ENCODE peak calls at places on chromosomes 12 and 14, in five cellular contexts. T is psoas muscle, Z is WTC11, H is GM13977, Y is HFFc6. E is an unnamed sample.
A peak's percentile ranks its signal among the peaks of the same experiment; 100 is the strongest.

GRCh38 chr14:42316746-42317145 is 710.1 kb downstream of the LRFN5 start:
- DNase-seq in T (no peak), Z (no peak), H (no peak), Y (no peak), E (no peak)

GRCh38 chr14:64695071-64695470 is 9.2 kb upstream of the PLEKHG3 start:
- DNase-seq in T (no peak), Z (no peak), H (no peak), Y (no peak), E (no peak)

GRCh38 chr12:100554608-100555077 is 18.8 kb upstream of the GAS2L3 start:
- DNase-seq in T (no peak), Z (no peak), H (peak; percentile 32), Y (peak; percentile 90), E (peak; percentile 31)

GRCh38 chr12:7369274-7369729 is 65.4 kb downstream of the ACSM4 start:
- DNase-seq in T (peak; percentile 67), Z (no peak), H (no peak), Y (peak; percentile 84), E (no peak)

GRCh38 chr12:104011265-104011664 is 38.7 kb downstream of the GLT8D2 start:
- DNase-seq in T (no peak), Z (no peak), H (no peak), Y (peak; percentile 85), E (no peak)

GRCh38 chr14:64159588-64159987 is 134.6 kb downstream of the ESR2 start:
- DNase-seq in T (no peak), Z (no peak), H (no peak), Y (no peak), E (no peak)

GRCh38 chr12:44930972-44931600 is 55.0 kb upstream of the NELL2 start:
- DNase-seq in T (no peak), Z (no peak), H (peak; percentile 31), Y (peak; percentile 82), E (peak; percentile 17)

GRCh38 chr14:69005432-69006148 is 26.5 kb upstream of the ACTN1 start:
- DNase-seq in T (peak; percentile 59), Z (no peak), H (no peak), Y (peak; percentile 81), E (no peak)

GRCh38 chr12:132605055-132605441 is 5.3 kb downstream of the LRCOL1 start:
- DNase-seq in T (peak; percentile 21), Z (no peak), H (no peak), Y (no peak), E (no peak)

GRCh38 chr12:132642846-132643835 is 24.6 kb downstream of the P2RX2 start:
- DNase-seq in T (no peak), Z (no peak), H (no peak), Y (no peak), E (no peak)

GRCh38 chr14:63896278-63896720 is 43.5 kb downstream of the SYNE2 start:
- DNase-seq in T (no peak), Z (no peak), H (no peak), Y (peak; percentile 20), E (no peak)

GRCh38 chr14:39946796-39947195 is 514.6 kb upstream of the FBXO33 start:
- DNase-seq in T (no peak), Z (no peak), H (no peak), Y (no peak), E (no peak)

GRCh38 chr14:33834101-33834955 is 116.5 kb downstream of the EGLN3 start:
- DNase-seq in T (no peak), Z (no peak), H (no peak), Y (no peak), E (no peak)

GRCh38 chr12:117166107-117166506 is 24.2 kb downstream of the FBXO21 start:
- DNase-seq in T (no peak), Z (no peak), H (no peak), Y (no peak), E (no peak)

GRCh38 chr12:110577717-110578521 is 5.2 kb downstream of the PPTC7 start:
- DNase-seq in T (no peak), Z (no peak), H (peak; percentile 54), Y (peak; percentile 86), E (peak; percentile 62)

GRCh38 chr14:89651805-89652204 is 234.8 kb upstream of the FOXN3 start:
- DNase-seq in T (no peak), Z (no peak), H (no peak), Y (no peak), E (no peak)

GRCh38 chr12:109987615-109988014 is 8.6 kb downstream of the GIT2 start:
- DNase-seq in T (no peak), Z (no peak), H (peak; percentile 42), Y (peak; percentile 94), E (no peak)

GRCh38 chr14:70086685-70087379 is 101.9 kb downstream of the SLC8A3 start:
- DNase-seq in T (no peak), Z (peak; percentile 30), H (peak; percentile 35), Y (peak; percentile 7), E (peak; percentile 30)

GRCh38 chr12:10189653-10190052 is 10.8 kb downstream of the TMEM52B start:
- DNase-seq in T (peak; percentile 54), Z (no peak), H (no peak), Y (peak; percentile 44), E (no peak)

GRCh38 chr12:539540-540310 is 80.0 kb downstream of the B4GALNT3 start:
- DNase-seq in T (no peak), Z (no peak), H (no peak), Y (no peak), E (no peak)

GRCh38 chr12:76790564-76791552 is 26.9 kb downstream of the ZDHHC17 start:
- DNase-seq in T (no peak), Z (no peak), H (peak; percentile 39), Y (peak; percentile 15), E (peak; percentile 15)

GRCh38 chr12:49936895-49937294 is 13.6 kb upstream of the AQP2 start:
- DNase-seq in T (no peak), Z (no peak), H (no peak), Y (no peak), E (no peak)

GRCh38 chr14:46661728-46662127 is 10.1 kb upstream of the RPL10L start:
- DNase-seq in T (no peak), Z (peak; percentile 23), H (no peak), Y (no peak), E (no peak)

GRCh38 chr12:15858348-15858747 is 23.8 kb upstream of the STRAP start:
- DNase-seq in T (no peak), Z (no peak), H (no peak), Y (no peak), E (no peak)

GRCh38 chr12:25552681-25553080 is 402 bp downstream of the LMNTD1 start:
- DNase-seq in T (no peak), Z (no peak), H (no peak), Y (peak; percentile 81), E (no peak)

GRCh38 chr14:96663491-96664067 is 133.6 kb upstream of the VRK1 start:
- DNase-seq in T (no peak), Z (no peak), H (no peak), Y (no peak), E (no peak)

GRCh38 chr14:96670391-96670790 is 126.8 kb upstream of the VRK1 start:
- DNase-seq in T (no peak), Z (no peak), H (no peak), Y (no peak), E (no peak)

GRCh38 chr14:96662116-96662901 is 134.9 kb upstream of the VRK1 start:
- DNase-seq in T (no peak), Z (no peak), H (no peak), Y (no peak), E (no peak)

GRCh38 chr14:96663076-96663475 is 134.1 kb upstream of the VRK1 start:
- DNase-seq in T (no peak), Z (no peak), H (no peak), Y (no peak), E (no peak)

DNA sequence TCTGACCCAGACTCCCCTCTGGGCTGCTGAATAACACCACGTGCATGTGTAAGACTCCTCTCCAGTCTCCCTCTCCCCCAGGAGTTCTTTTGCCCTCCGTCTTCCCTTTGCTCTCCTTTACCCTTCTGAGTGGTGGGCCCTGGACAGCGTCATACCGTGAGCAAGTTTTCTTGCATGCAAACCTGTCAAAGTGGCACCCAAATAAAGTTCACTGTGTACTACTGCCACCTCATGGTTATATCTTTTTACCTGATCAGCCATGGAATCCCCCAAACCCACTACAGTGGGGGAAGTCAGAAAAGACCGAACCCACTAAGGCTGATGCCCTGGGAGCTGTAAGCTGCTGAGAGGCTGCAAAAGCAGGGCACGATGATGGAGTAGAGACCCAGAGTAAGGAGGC is 131.1 kb upstream of the VRK1 start:
- DNase-seq in T (no peak), Z (no peak), H (no peak), Y (no peak), E (no peak)
- TF ChIP-seq CTCF in T (no peak), Z (no peak), H (no peak), Y (no peak), E (no peak)

GRCh38 chr12:1796515-1797010 is 23.8 kb upstream of the LRTM2 start:
- DNase-seq in T (peak; percentile 73), Z (no peak), H (peak; percentile 61), Y (no peak), E (peak; percentile 62)

GRCh38 chr12:1798734-1799067 is 21.7 kb upstream of the LRTM2 start:
- DNase-seq in T (peak; percentile 37), Z (no peak), H (peak; percentile 10), Y (no peak), E (peak; percentile 4)

GRCh38 chr12:1797991-1798733 is 22.2 kb upstream of the LRTM2 start:
- DNase-seq in T (peak; percentile 56), Z (no peak), H (peak; percentile 9), Y (no peak), E (peak; percentile 3)

GRCh38 chr12:1795785-1796514 is 24.4 kb upstream of the LRTM2 start:
- DNase-seq in T (peak; percentile 97), Z (peak; percentile 86), H (peak; percentile 97), Y (peak; percentile 84), E (peak; percentile 97)

GRCh38 chr12:1797011-1797901 is 23.1 kb upstream of the LRTM2 start:
- DNase-seq in T (peak; percentile 79), Z (peak; percentile 41), H (peak; percentile 58), Y (no peak), E (peak; percentile 68)
- TF ChIP-seq CTCF in T (no peak), Z (no peak), H (peak; percentile 7), Y (no peak), E (no peak)

GRCh38 chr12:108884116-108885012 is 4.5 kb downstream of the DAO start:
- DNase-seq in T (peak; percentile 66), Z (peak; percentile 80), H (peak; percentile 74), Y (peak; percentile 15), E (peak; percentile 63)
- TF ChIP-seq CTCF in T (peak; percentile 44), Z (peak; percentile 60), H (peak; percentile 71), Y (peak; percentile 76), E (peak; percentile 52)

DNA sequence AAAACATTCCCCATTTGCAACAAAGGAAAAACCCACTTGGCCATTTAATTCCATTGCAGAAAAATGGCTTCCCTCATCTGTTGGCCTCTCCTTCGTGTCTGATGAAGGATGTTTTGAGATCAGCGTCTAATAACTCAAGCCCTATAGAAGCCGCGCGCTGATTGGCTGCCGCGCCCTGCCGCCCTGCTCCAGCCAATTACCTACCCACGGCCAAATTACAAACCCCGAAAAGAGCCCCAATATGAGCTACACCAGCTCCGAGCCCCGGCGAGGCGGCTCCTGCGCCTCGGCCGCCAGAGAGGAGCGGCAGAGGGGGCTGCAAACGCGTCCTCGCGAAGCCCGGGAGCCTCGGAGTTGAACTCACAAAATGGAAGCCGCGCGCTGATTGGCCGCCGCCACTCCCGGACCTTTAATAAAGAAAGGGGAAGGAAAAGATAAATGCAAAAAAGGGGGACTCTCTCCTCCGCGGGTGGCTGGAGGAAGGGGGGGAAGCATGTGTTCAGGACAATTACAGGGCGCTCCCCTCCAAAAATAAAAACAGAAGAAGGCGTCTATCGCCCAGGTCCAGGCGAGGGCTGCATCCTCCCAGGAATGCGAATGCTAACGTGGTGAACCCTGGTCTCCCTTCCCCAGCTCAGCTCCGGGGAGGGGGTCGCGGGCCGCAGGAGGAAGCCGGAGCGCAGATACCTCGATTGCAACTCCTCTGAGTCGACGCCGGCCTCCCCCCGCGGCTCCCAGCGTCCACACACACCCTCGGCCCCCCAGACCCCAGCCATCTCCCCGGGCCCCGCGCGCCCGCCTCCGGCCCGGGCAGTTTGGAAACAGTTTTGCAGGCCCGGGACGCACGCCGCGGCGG is 738 bp upstream of the SETD1B start:
- DNase-seq in T (peak; percentile 94), Z (peak; percentile 83), H (peak; percentile 96), Y (peak; percentile 96), E (peak; percentile 95)
- TF ChIP-seq CTCF in T (no peak), Z (no peak), H (no peak), Y (no peak), E (no peak)

E was measured in GM20000.